ENCODE peak calls at places on chromosomes 1 and 21, in nine cellular contexts. One of them, this sample, is unnamed.

GRCh38 chr1:50996083-50996482 is 26.0 kb downstream of the CDKN2C start:
- DNase-seq in NCI-H1105 treated with DMSO at 0.1 percent for 48 hours: no peak
- DNase-seq in fibroblast of villous mesenchyme: no peak
- DNase-seq in NCI-H748 treated with DMSO at 0.1 percent for 48 hours: no peak
- DNase-seq in mucosa of gallbladder: no peak
- DNase-seq in esophagus muscularis mucosa: no peak
- DNase-seq in breast epithelium: no peak
- DNase-seq in GM23338: no peak
- DNase-seq in CD4-positive, alpha-beta T cell: no peak
- DNase-seq in this sample: no peak

GRCh38 chr1:23403038-23403336 is 21.6 kb downstream of the TCEA3 start:
- DNase-seq in NCI-H1105 treated with DMSO at 0.1 percent for 48 hours: no peak
- DNase-seq in fibroblast of villous mesenchyme: peak
- DNase-seq in NCI-H748 treated with DMSO at 0.1 percent for 48 hours: no peak
- DNase-seq in mucosa of gallbladder: peak
- DNase-seq in esophagus muscularis mucosa: no peak
- DNase-seq in breast epithelium: no peak
- DNase-seq in GM23338: no peak
- DNase-seq in CD4-positive, alpha-beta T cell: no peak
- DNase-seq in this sample: peak

GRCh38 chr1:54583868-54584267 is 35.8 kb downstream of the ACOT11 start:
- DNase-seq in NCI-H1105 treated with DMSO at 0.1 percent for 48 hours: no peak
- DNase-seq in fibroblast of villous mesenchyme: no peak
- DNase-seq in NCI-H748 treated with DMSO at 0.1 percent for 48 hours: no peak
- DNase-seq in mucosa of gallbladder: no peak
- DNase-seq in esophagus muscularis mucosa: no peak
- DNase-seq in breast epithelium: no peak
- DNase-seq in GM23338: no peak
- DNase-seq in CD4-positive, alpha-beta T cell: no peak
- DNase-seq in this sample: no peak

GRCh38 chr1:216173315-216173714 is 249.9 kb downstream of the USH2A start:
- DNase-seq in NCI-H1105 treated with DMSO at 0.1 percent for 48 hours: no peak
- DNase-seq in fibroblast of villous mesenchyme: no peak
- DNase-seq in NCI-H748 treated with DMSO at 0.1 percent for 48 hours: no peak
- DNase-seq in mucosa of gallbladder: no peak
- DNase-seq in esophagus muscularis mucosa: no peak
- DNase-seq in breast epithelium: no peak
- DNase-seq in GM23338: no peak
- DNase-seq in CD4-positive, alpha-beta T cell: no peak
- DNase-seq in this sample: no peak

GRCh38 chr1:153612755-153613331 is at the start of gene S100A16:
- DNase-seq in NCI-H1105 treated with DMSO at 0.1 percent for 48 hours: no peak
- DNase-seq in fibroblast of villous mesenchyme: peak
- DNase-seq in NCI-H748 treated with DMSO at 0.1 percent for 48 hours: no peak
- DNase-seq in mucosa of gallbladder: peak
- DNase-seq in esophagus muscularis mucosa: no peak
- DNase-seq in breast epithelium: peak
- DNase-seq in GM23338: peak
- DNase-seq in CD4-positive, alpha-beta T cell: no peak
- DNase-seq in this sample: peak

GRCh38 chr1:225504776-225505175 is 76.9 kb upstream of the LBR start:
- DNase-seq in NCI-H1105 treated with DMSO at 0.1 percent for 48 hours: no peak
- DNase-seq in fibroblast of villous mesenchyme: no peak
- DNase-seq in NCI-H748 treated with DMSO at 0.1 percent for 48 hours: no peak
- DNase-seq in mucosa of gallbladder: no peak
- DNase-seq in esophagus muscularis mucosa: no peak
- DNase-seq in breast epithelium: no peak
- DNase-seq in GM23338: no peak
- DNase-seq in CD4-positive, alpha-beta T cell: no peak
- DNase-seq in this sample: no peak

GRCh38 chr1:206694551-206695124 is 9.9 kb downstream of the MAPKAPK2 start:
- DNase-seq in NCI-H1105 treated with DMSO at 0.1 percent for 48 hours: no peak
- DNase-seq in fibroblast of villous mesenchyme: no peak
- DNase-seq in NCI-H748 treated with DMSO at 0.1 percent for 48 hours: no peak
- DNase-seq in mucosa of gallbladder: no peak
- DNase-seq in esophagus muscularis mucosa: no peak
- DNase-seq in breast epithelium: no peak
- DNase-seq in GM23338: peak
- DNase-seq in CD4-positive, alpha-beta T cell: no peak
- DNase-seq in this sample: no peak

GRCh38 chr1:166947398-166948043 is 27.8 kb downstream of the ILDR2 start:
- DNase-seq in NCI-H1105 treated with DMSO at 0.1 percent for 48 hours: peak
- DNase-seq in fibroblast of villous mesenchyme: peak
- DNase-seq in NCI-H748 treated with DMSO at 0.1 percent for 48 hours: peak
- DNase-seq in mucosa of gallbladder: no peak
- DNase-seq in esophagus muscularis mucosa: no peak
- DNase-seq in breast epithelium: peak
- DNase-seq in GM23338: peak
- DNase-seq in CD4-positive, alpha-beta T cell: no peak
- DNase-seq in this sample: peak

GRCh38 chr1:93827128-93827527 is 51.9 kb downstream of the DNTTIP2 start:
- DNase-seq in NCI-H1105 treated with DMSO at 0.1 percent for 48 hours: no peak
- DNase-seq in fibroblast of villous mesenchyme: no peak
- DNase-seq in NCI-H748 treated with DMSO at 0.1 percent for 48 hours: no peak
- DNase-seq in mucosa of gallbladder: no peak
- DNase-seq in esophagus muscularis mucosa: no peak
- DNase-seq in breast epithelium: no peak
- DNase-seq in GM23338: no peak
- DNase-seq in CD4-positive, alpha-beta T cell: no peak
- DNase-seq in this sample: no peak

GRCh38 chr21:46425566-46425965 is 33.1 kb upstream of the DIP2A start:
- DNase-seq in NCI-H1105 treated with DMSO at 0.1 percent for 48 hours: no peak
- DNase-seq in fibroblast of villous mesenchyme: no peak
- DNase-seq in NCI-H748 treated with DMSO at 0.1 percent for 48 hours: no peak
- DNase-seq in mucosa of gallbladder: no peak
- DNase-seq in esophagus muscularis mucosa: no peak
- DNase-seq in breast epithelium: peak
- DNase-seq in GM23338: no peak
- DNase-seq in CD4-positive, alpha-beta T cell: peak
- DNase-seq in this sample: no peak

GRCh38 chr1:185652348-185652747 is 81.8 kb upstream of the HMCN1 start:
- DNase-seq in NCI-H1105 treated with DMSO at 0.1 percent for 48 hours: no peak
- DNase-seq in fibroblast of villous mesenchyme: no peak
- DNase-seq in NCI-H748 treated with DMSO at 0.1 percent for 48 hours: no peak
- DNase-seq in mucosa of gallbladder: no peak
- DNase-seq in esophagus muscularis mucosa: no peak
- DNase-seq in breast epithelium: no peak
- DNase-seq in GM23338: peak
- DNase-seq in CD4-positive, alpha-beta T cell: no peak
- DNase-seq in this sample: no peak

GRCh38 chr21:43775795-43776430 is at the start of gene CSTB:
- DNase-seq in NCI-H1105 treated with DMSO at 0.1 percent for 48 hours: peak
- DNase-seq in fibroblast of villous mesenchyme: peak
- DNase-seq in NCI-H748 treated with DMSO at 0.1 percent for 48 hours: peak
- DNase-seq in mucosa of gallbladder: peak
- DNase-seq in esophagus muscularis mucosa: peak
- DNase-seq in breast epithelium: peak
- DNase-seq in GM23338: peak
- DNase-seq in CD4-positive, alpha-beta T cell: peak
- DNase-seq in this sample: peak

GRCh38 chr1:201946224-201946908 is at the start of gene LMOD1:
- DNase-seq in NCI-H1105 treated with DMSO at 0.1 percent for 48 hours: peak
- DNase-seq in fibroblast of villous mesenchyme: peak
- DNase-seq in NCI-H748 treated with DMSO at 0.1 percent for 48 hours: peak
- DNase-seq in mucosa of gallbladder: peak
- DNase-seq in esophagus muscularis mucosa: peak
- DNase-seq in breast epithelium: peak
- DNase-seq in GM23338: peak
- DNase-seq in CD4-positive, alpha-beta T cell: no peak
- DNase-seq in this sample: peak

GRCh38 chr1:66253330-66253921 is 280.5 kb upstream of the SGIP1 start:
- DNase-seq in NCI-H1105 treated with DMSO at 0.1 percent for 48 hours: peak
- DNase-seq in fibroblast of villous mesenchyme: peak
- DNase-seq in NCI-H748 treated with DMSO at 0.1 percent for 48 hours: no peak
- DNase-seq in mucosa of gallbladder: no peak
- DNase-seq in esophagus muscularis mucosa: no peak
- DNase-seq in breast epithelium: no peak
- DNase-seq in GM23338: peak
- DNase-seq in CD4-positive, alpha-beta T cell: no peak
- DNase-seq in this sample: no peak

GRCh38 chr1:195053478-195053877 is 1554.8 kb downstream of the KCNT2 start:
- DNase-seq in NCI-H1105 treated with DMSO at 0.1 percent for 48 hours: no peak
- DNase-seq in fibroblast of villous mesenchyme: no peak
- DNase-seq in NCI-H748 treated with DMSO at 0.1 percent for 48 hours: no peak
- DNase-seq in mucosa of gallbladder: no peak
- DNase-seq in esophagus muscularis mucosa: no peak
- DNase-seq in breast epithelium: no peak
- DNase-seq in GM23338: no peak
- DNase-seq in CD4-positive, alpha-beta T cell: no peak
- DNase-seq in this sample: no peak

GRCh38 chr1:54606096-54606989 is 17.0 kb downstream of the FAM151A start:
- DNase-seq in NCI-H1105 treated with DMSO at 0.1 percent for 48 hours: no peak
- DNase-seq in fibroblast of villous mesenchyme: no peak
- DNase-seq in NCI-H748 treated with DMSO at 0.1 percent for 48 hours: peak
- DNase-seq in mucosa of gallbladder: no peak
- DNase-seq in esophagus muscularis mucosa: no peak
- DNase-seq in breast epithelium: no peak
- DNase-seq in GM23338: no peak
- DNase-seq in CD4-positive, alpha-beta T cell: no peak
- DNase-seq in this sample: no peak

GRCh38 chr1:155940531-155940992 is 876 bp upstream of the RXFP4 start:
- DNase-seq in NCI-H1105 treated with DMSO at 0.1 percent for 48 hours: no peak
- DNase-seq in fibroblast of villous mesenchyme: peak
- DNase-seq in NCI-H748 treated with DMSO at 0.1 percent for 48 hours: no peak
- DNase-seq in mucosa of gallbladder: peak
- DNase-seq in esophagus muscularis mucosa: no peak
- DNase-seq in breast epithelium: no peak
- DNase-seq in GM23338: no peak
- DNase-seq in CD4-positive, alpha-beta T cell: no peak
- DNase-seq in this sample: peak

GRCh38 chr1:218330043-218330623 is 15.0 kb upstream of the TGFB2 start:
- DNase-seq in NCI-H1105 treated with DMSO at 0.1 percent for 48 hours: peak
- DNase-seq in fibroblast of villous mesenchyme: peak
- DNase-seq in NCI-H748 treated with DMSO at 0.1 percent for 48 hours: peak
- DNase-seq in mucosa of gallbladder: no peak
- DNase-seq in esophagus muscularis mucosa: no peak
- DNase-seq in breast epithelium: no peak
- DNase-seq in GM23338: peak
- DNase-seq in CD4-positive, alpha-beta T cell: no peak
- DNase-seq in this sample: no peak

GRCh38 chr21:43689556-43690337 is 29.2 kb upstream of the PDXK start:
- DNase-seq in NCI-H1105 treated with DMSO at 0.1 percent for 48 hours: no peak
- DNase-seq in fibroblast of villous mesenchyme: no peak
- DNase-seq in NCI-H748 treated with DMSO at 0.1 percent for 48 hours: no peak
- DNase-seq in mucosa of gallbladder: no peak
- DNase-seq in esophagus muscularis mucosa: no peak
- DNase-seq in breast epithelium: no peak
- DNase-seq in GM23338: no peak
- DNase-seq in CD4-positive, alpha-beta T cell: no peak
- DNase-seq in this sample: no peak

GRCh38 chr1:179353546-179353945 is 12.2 kb upstream of the AXDND1 start:
- DNase-seq in NCI-H1105 treated with DMSO at 0.1 percent for 48 hours: no peak
- DNase-seq in fibroblast of villous mesenchyme: peak
- DNase-seq in NCI-H748 treated with DMSO at 0.1 percent for 48 hours: no peak
- DNase-seq in mucosa of gallbladder: peak
- DNase-seq in esophagus muscularis mucosa: no peak
- DNase-seq in breast epithelium: no peak
- DNase-seq in GM23338: no peak
- DNase-seq in CD4-positive, alpha-beta T cell: no peak
- DNase-seq in this sample: peak

GRCh38 chr1:226654046-226654445 is 85.0 kb downstream of the ITPKB start:
- DNase-seq in NCI-H1105 treated with DMSO at 0.1 percent for 48 hours: no peak
- DNase-seq in fibroblast of villous mesenchyme: peak
- DNase-seq in NCI-H748 treated with DMSO at 0.1 percent for 48 hours: no peak
- DNase-seq in mucosa of gallbladder: no peak
- DNase-seq in esophagus muscularis mucosa: no peak
- DNase-seq in breast epithelium: no peak
- DNase-seq in GM23338: peak
- DNase-seq in CD4-positive, alpha-beta T cell: no peak
- DNase-seq in this sample: no peak

GRCh38 chr1:167223144-167224103 is 2.7 kb downstream of the POU2F1 start:
- DNase-seq in NCI-H1105 treated with DMSO at 0.1 percent for 48 hours: no peak
- DNase-seq in fibroblast of villous mesenchyme: peak
- DNase-seq in NCI-H748 treated with DMSO at 0.1 percent for 48 hours: no peak
- DNase-seq in mucosa of gallbladder: no peak
- DNase-seq in esophagus muscularis mucosa: no peak
- DNase-seq in breast epithelium: no peak
- DNase-seq in GM23338: no peak
- DNase-seq in CD4-positive, alpha-beta T cell: no peak
- DNase-seq in this sample: no peak

GRCh38 chr1:60898987-60899386 is 183.4 kb upstream of the NFIA start:
- DNase-seq in NCI-H1105 treated with DMSO at 0.1 percent for 48 hours: no peak
- DNase-seq in fibroblast of villous mesenchyme: no peak
- DNase-seq in NCI-H748 treated with DMSO at 0.1 percent for 48 hours: no peak
- DNase-seq in mucosa of gallbladder: no peak
- DNase-seq in esophagus muscularis mucosa: no peak
- DNase-seq in breast epithelium: no peak
- DNase-seq in GM23338: no peak
- DNase-seq in CD4-positive, alpha-beta T cell: no peak
- DNase-seq in this sample: no peak

GRCh38 chr21:35953570-35953969 is 106.8 kb downstream of the SETD4 start:
- DNase-seq in NCI-H1105 treated with DMSO at 0.1 percent for 48 hours: no peak
- DNase-seq in fibroblast of villous mesenchyme: no peak
- DNase-seq in NCI-H748 treated with DMSO at 0.1 percent for 48 hours: no peak
- DNase-seq in mucosa of gallbladder: peak
- DNase-seq in esophagus muscularis mucosa: no peak
- DNase-seq in breast epithelium: no peak
- DNase-seq in GM23338: no peak
- DNase-seq in CD4-positive, alpha-beta T cell: no peak
- DNase-seq in this sample: no peak

GRCh38 chr1:8862528-8862927 is 16.0 kb downstream of the ENO1 start:
- DNase-seq in NCI-H1105 treated with DMSO at 0.1 percent for 48 hours: no peak
- DNase-seq in fibroblast of villous mesenchyme: no peak
- DNase-seq in NCI-H748 treated with DMSO at 0.1 percent for 48 hours: no peak
- DNase-seq in mucosa of gallbladder: no peak
- DNase-seq in esophagus muscularis mucosa: no peak
- DNase-seq in breast epithelium: no peak
- DNase-seq in GM23338: peak
- DNase-seq in CD4-positive, alpha-beta T cell: peak
- DNase-seq in this sample: no peak

GRCh38 chr1:64242895-64243756 is 39.7 kb downstream of the UBE2U start:
- DNase-seq in NCI-H1105 treated with DMSO at 0.1 percent for 48 hours: peak
- DNase-seq in fibroblast of villous mesenchyme: peak
- DNase-seq in NCI-H748 treated with DMSO at 0.1 percent for 48 hours: peak
- DNase-seq in mucosa of gallbladder: no peak
- DNase-seq in esophagus muscularis mucosa: no peak
- DNase-seq in breast epithelium: no peak
- DNase-seq in GM23338: peak
- DNase-seq in CD4-positive, alpha-beta T cell: no peak
- DNase-seq in this sample: no peak

GRCh38 chr1:9960705-9961562 is 17.7 kb downstream of the NMNAT1 start:
- DNase-seq in NCI-H1105 treated with DMSO at 0.1 percent for 48 hours: peak
- DNase-seq in fibroblast of villous mesenchyme: no peak
- DNase-seq in NCI-H748 treated with DMSO at 0.1 percent for 48 hours: peak
- DNase-seq in mucosa of gallbladder: no peak
- DNase-seq in esophagus muscularis mucosa: no peak
- DNase-seq in breast epithelium: no peak
- DNase-seq in GM23338: peak
- DNase-seq in CD4-positive, alpha-beta T cell: no peak
- DNase-seq in this sample: no peak

GRCh38 chr1:24362982-24363614 is 43.9 kb downstream of the GRHL3 start:
- DNase-seq in NCI-H1105 treated with DMSO at 0.1 percent for 48 hours: no peak
- DNase-seq in fibroblast of villous mesenchyme: peak
- DNase-seq in NCI-H748 treated with DMSO at 0.1 percent for 48 hours: no peak
- DNase-seq in mucosa of gallbladder: peak
- DNase-seq in esophagus muscularis mucosa: no peak
- DNase-seq in breast epithelium: no peak
- DNase-seq in GM23338: no peak
- DNase-seq in CD4-positive, alpha-beta T cell: no peak
- DNase-seq in this sample: no peak

GRCh38 chr1:168629466-168629865 is 53.1 kb downstream of the XCL1 start:
- DNase-seq in NCI-H1105 treated with DMSO at 0.1 percent for 48 hours: no peak
- DNase-seq in fibroblast of villous mesenchyme: no peak
- DNase-seq in NCI-H748 treated with DMSO at 0.1 percent for 48 hours: no peak
- DNase-seq in mucosa of gallbladder: no peak
- DNase-seq in esophagus muscularis mucosa: no peak
- DNase-seq in breast epithelium: no peak
- DNase-seq in GM23338: no peak
- DNase-seq in CD4-positive, alpha-beta T cell: no peak
- DNase-seq in this sample: no peak

GRCh38 chr1:11680270-11681070 is 478 bp downstream of the MAD2L2 start:
- DNase-seq in NCI-H1105 treated with DMSO at 0.1 percent for 48 hours: no peak
- DNase-seq in fibroblast of villous mesenchyme: no peak
- DNase-seq in NCI-H748 treated with DMSO at 0.1 percent for 48 hours: no peak
- DNase-seq in mucosa of gallbladder: no peak
- DNase-seq in esophagus muscularis mucosa: no peak
- DNase-seq in breast epithelium: no peak
- DNase-seq in GM23338: peak
- DNase-seq in CD4-positive, alpha-beta T cell: no peak
- DNase-seq in this sample: no peak

GRCh38 chr1:43543567-43543966 is 12.9 kb downstream of the PTPRF start:
- DNase-seq in NCI-H1105 treated with DMSO at 0.1 percent for 48 hours: no peak
- DNase-seq in fibroblast of villous mesenchyme: no peak
- DNase-seq in NCI-H748 treated with DMSO at 0.1 percent for 48 hours: no peak
- DNase-seq in mucosa of gallbladder: no peak
- DNase-seq in esophagus muscularis mucosa: no peak
- DNase-seq in breast epithelium: no peak
- DNase-seq in GM23338: no peak
- DNase-seq in CD4-positive, alpha-beta T cell: no peak
- DNase-seq in this sample: no peak